ENCODE peak calls at places on chromosome 9, in four cellular contexts. C, I, B and R are unnamed samples.

GRCh38 chr9:134378901-134379338 is 52.7 kb downstream of the RXRA start:
- DNase-seq in B (peak; percentile 61), I (no peak), C (no peak), R (no peak)

GRCh38 chr9:13786131-13786530 is 506.6 kb upstream of the MPDZ start:
- DNase-seq in I (no peak), B (peak; percentile 86), C (no peak), R (no peak)

GRCh38 chr9:110050925-110051355 is 157.0 kb downstream of the C9orf152 start:
- DNase-seq in C (no peak), I (peak; percentile 37), B (peak; percentile 96), R (peak; percentile 56)

GRCh38 chr9:4382722-4383317 is 83.0 kb upstream of the GLIS3 start:
- DNase-seq in I (peak; percentile 45), B (peak; percentile 21), C (no peak), R (peak; percentile 19)

GRCh38 chr9:27771803-27772545 is 198.7 kb upstream of the C9orf72 start:
- DNase-seq in C (no peak), B (peak; percentile 46), I (no peak), R (no peak)

GRCh38 chr9:137030528-137030927 is 1.4 kb downstream of the FUT7 start:
- DNase-seq in B (no peak), C (no peak), I (no peak), R (no peak)

GRCh38 chr9:131744171-131744714 is 4.4 kb upstream of the RAPGEF1 start:
- DNase-seq in I (peak; percentile 35), C (peak; percentile 56), B (peak; percentile 18), R (no peak)

GRCh38 chr9:535356-535755 is 306.1 kb upstream of the DMRT1 start:
- DNase-seq in B (no peak), I (no peak), C (no peak), R (no peak)

GRCh38 chr9:137804908-137805356 is 72.7 kb upstream of the CACNA1B start:
- DNase-seq in C (no peak), I (no peak), B (peak; percentile 32), R (no peak)

GRCh38 chr9:29514336-29514735 is 1941.1 kb upstream of the C9orf72 start:
- DNase-seq in B (no peak), I (no peak), C (no peak), R (no peak)

GRCh38 chr9:77595426-77596051 is 52.6 kb downstream of the GNA14 start:
- DNase-seq in B (peak; percentile 13), C (no peak), I (no peak), R (no peak)

GRCh38 chr9:99259231-99259918 is 37.3 kb downstream of the SEC61B start:
- DNase-seq in I (peak; percentile 38), B (peak; percentile 30), C (peak; percentile 58), R (no peak)
- H3K4me3 ChIP-seq in I (no peak overlapping the region), B (no peak overlapping the region), C (no peak overlapping the region), R (no peak overlapping the region)

GRCh38 chr9:65420771-65421170 is 135.8 kb upstream of the FOXD4L5 start:
- DNase-seq in C (no peak), I (no peak), B (no peak), R (no peak)
- H3K4me3 ChIP-seq in C (no peak overlapping the region), I (no peak overlapping the region), B (no peak overlapping the region), R (no peak overlapping the region)

GRCh38 chr9:99852617-99853016 is 30.9 kb downstream of the NR4A3 start:
- DNase-seq in C (no peak), I (no peak), B (no peak), R (no peak)
- H3K4me3 ChIP-seq in C (no peak overlapping the region), I (no peak overlapping the region), B (no peak overlapping the region), R (no peak overlapping the region)

GRCh38 chr9:114156658-114157421 is 1.5 kb downstream of the COL27A1 start:
- DNase-seq in I (no peak), C (no peak), B (peak; percentile 88), R (no peak)
- H3K4me3 ChIP-seq in I (no peak overlapping the region), C (no peak overlapping the region), B (peak overlapping the region; percentile 62), R (no peak overlapping the region)

DNA sequence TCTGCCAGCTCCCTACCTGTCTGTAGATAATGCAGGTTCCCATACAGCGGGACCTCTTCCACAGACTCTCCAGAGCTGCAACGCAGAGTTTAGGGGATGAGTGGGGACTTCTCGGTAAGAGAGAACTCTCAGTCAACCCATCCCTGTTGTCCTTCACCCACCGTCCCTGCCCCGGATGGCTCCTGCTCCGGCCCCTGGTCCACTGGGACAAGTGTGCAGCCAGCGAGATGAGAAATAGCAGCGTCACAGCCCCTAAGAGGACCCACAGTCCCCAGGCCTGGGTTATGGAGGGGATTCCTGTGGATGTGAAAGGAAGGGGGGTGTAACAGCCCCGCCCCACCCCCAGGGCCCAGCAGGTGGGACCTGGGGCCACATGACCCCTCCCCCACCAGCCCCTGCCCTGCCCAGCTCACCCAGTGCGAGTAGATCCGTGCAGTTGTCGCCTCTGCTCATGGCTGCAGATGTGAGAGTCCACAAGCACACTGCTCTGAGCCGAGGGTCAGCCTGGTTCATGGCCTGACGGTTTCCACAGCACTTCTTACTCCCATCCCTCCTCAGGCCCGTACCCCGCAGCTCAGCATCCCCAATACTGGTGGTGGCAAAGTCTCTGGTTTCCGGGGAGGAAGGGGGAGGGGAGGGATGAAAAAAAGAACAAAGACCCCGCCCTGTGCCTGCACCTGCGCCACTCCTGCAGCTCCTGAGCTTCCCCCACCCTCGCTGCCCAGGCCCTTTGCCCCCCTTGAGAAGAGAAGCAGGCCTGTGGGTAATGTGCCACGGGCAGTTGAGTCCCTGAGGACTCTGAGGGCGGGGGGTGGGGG is at the start of gene SIT1:
- DNase-seq in C (peak; percentile 59), I (peak; percentile 43), B (no peak), R (no peak)
- H3K4me3 ChIP-seq in C (peak within 1 kb of the TSS; percentile 78), I (peak within 1 kb of the TSS; percentile 88), B (no peak within 1 kb of the TSS), R (peak within 1 kb of the TSS; percentile 67)